ENCODE peak calls at places on chromosomes 2 and 18, in four cellular contexts. One of them, this sample, is unnamed.

GRCh38 chr2:153163055-153163454 is 315.5 kb downstream of the RPRM start:
- DNase-seq in A549: no peak
- DNase-seq in GM12878: no peak
- DNase-seq in HepG2: peak
- DNase-seq in this sample: peak

GRCh38 chr18:40452599-40452998 is 1502.4 kb upstream of the PIK3C3 start:
- DNase-seq in A549: no peak
- DNase-seq in GM12878: no peak
- DNase-seq in HepG2: no peak
- DNase-seq in this sample: no peak

GRCh38 chr18:27400001-27400400 is 214.9 kb upstream of the CHST9 start:
- DNase-seq in A549: no peak
- DNase-seq in GM12878: no peak
- DNase-seq in HepG2: no peak
- DNase-seq in this sample: no peak

GRCh38 chr18:50057009-50057408 is 137.9 kb downstream of the MYO5B start:
- DNase-seq in A549: no peak
- DNase-seq in GM12878: no peak
- DNase-seq in HepG2: peak
- DNase-seq in this sample: no peak

GRCh38 chr18:76055025-76055424 is 440.0 kb downstream of the ZNF516 start:
- DNase-seq in A549: no peak
- DNase-seq in GM12878: no peak
- DNase-seq in HepG2: no peak
- DNase-seq in this sample: no peak

GRCh38 chr2:1660656-1661650 is 83.4 kb downstream of the PXDN start:
- DNase-seq in A549: no peak
- DNase-seq in GM12878: no peak
- DNase-seq in HepG2: no peak
- DNase-seq in this sample: no peak

GRCh38 chr2:226898925-226899324 is 63.1 kb downstream of the RHBDD1 start:
- DNase-seq in A549: no peak
- DNase-seq in GM12878: no peak
- DNase-seq in HepG2: no peak
- DNase-seq in this sample: no peak

GRCh38 chr2:238864207-238865014 is 16.5 kb downstream of the TWIST2 start:
- DNase-seq in A549: peak
- DNase-seq in GM12878: no peak
- DNase-seq in HepG2: peak
- DNase-seq in this sample: no peak

GRCh38 chr18:78739843-78740677 is 239.6 kb upstream of the SALL3 start:
- DNase-seq in A549: no peak
- DNase-seq in GM12878: no peak
- DNase-seq in HepG2: no peak
- DNase-seq in this sample: no peak

GRCh38 chr18:46152436-46152807 is 48.2 kb downstream of the HAUS1 start:
- DNase-seq in A549: no peak
- DNase-seq in GM12878: no peak
- DNase-seq in HepG2: no peak
- DNase-seq in this sample: no peak

GRCh38 chr2:96970248-96970875 is 16.0 kb downstream of the FAM178B start:
- DNase-seq in A549: no peak
- DNase-seq in GM12878: no peak
- DNase-seq in HepG2: no peak
- DNase-seq in this sample: no peak

GRCh38 chr2:187336332-187336731 is 111.7 kb downstream of the CALCRL start:
- DNase-seq in A549: no peak
- DNase-seq in GM12878: no peak
- DNase-seq in HepG2: no peak
- DNase-seq in this sample: no peak

GRCh38 chr2:144010096-144010495 is 509.8 kb downstream of the ZEB2 start:
- DNase-seq in A549: no peak
- DNase-seq in GM12878: no peak
- DNase-seq in HepG2: no peak
- DNase-seq in this sample: no peak

GRCh38 chr2:58757971-58758370 is 516.8 kb upstream of the FANCL start:
- DNase-seq in A549: no peak
- DNase-seq in GM12878: no peak
- DNase-seq in HepG2: no peak
- DNase-seq in this sample: peak

GRCh38 chr2:179422037-179422643 is 157.5 kb upstream of the SESTD1 start:
- DNase-seq in A549: peak
- DNase-seq in GM12878: no peak
- DNase-seq in HepG2: peak
- DNase-seq in this sample: peak

GRCh38 chr2:217713395-217714267 is 289.2 kb downstream of the TNS1 start:
- DNase-seq in A549: peak
- DNase-seq in GM12878: no peak
- DNase-seq in HepG2: peak
- DNase-seq in this sample: peak

GRCh38 chr2:96873651-96874096 is 3.8 kb upstream of the SEMA4C start:
- DNase-seq in A549: no peak
- DNase-seq in GM12878: no peak
- DNase-seq in HepG2: no peak
- DNase-seq in this sample: peak

GRCh38 chr2:100744589-100744988 is 75.3 kb upstream of the NPAS2 start:
- DNase-seq in A549: no peak
- DNase-seq in GM12878: no peak
- DNase-seq in HepG2: peak
- DNase-seq in this sample: no peak

GRCh38 chr2:80073134-80073561 is 231.4 kb downstream of the LRRTM1 start:
- DNase-seq in A549: peak
- DNase-seq in GM12878: peak
- DNase-seq in HepG2: peak
- DNase-seq in this sample: peak

GRCh38 chr2:1681323-1682310 is 62.7 kb downstream of the PXDN start:
- DNase-seq in A549: no peak
- DNase-seq in GM12878: no peak
- DNase-seq in HepG2: no peak
- DNase-seq in this sample: no peak

GRCh38 chr2:228065686-228066085 is 115.8 kb downstream of the SPHKAP start:
- DNase-seq in A549: no peak
- DNase-seq in GM12878: no peak
- DNase-seq in HepG2: no peak
- DNase-seq in this sample: no peak

GRCh38 chr2:84862006-84862405 is 18.9 kb downstream of the TRABD2A start:
- DNase-seq in A549: no peak
- DNase-seq in GM12878: no peak
- DNase-seq in HepG2: no peak
- DNase-seq in this sample: no peak

GRCh38 chr2:224523626-224524577 is 61.3 kb downstream of the CUL3 start:
- DNase-seq in A549: no peak
- DNase-seq in GM12878: no peak
- DNase-seq in HepG2: no peak
- DNase-seq in this sample: no peak
- TF ChIP-seq KDM1A in A549: no peak
- TF ChIP-seq KDM1A in GM12878: no peak
- TF ChIP-seq KDM1A in HepG2: no peak
- TF ChIP-seq KDM1A in this sample: no peak

GRCh38 chr2:156343096-156343939 is 10.8 kb upstream of the NR4A2 start:
- DNase-seq in A549: no peak
- DNase-seq in GM12878: no peak
- DNase-seq in HepG2: no peak
- DNase-seq in this sample: peak

GRCh38 chr2:156340818-156341481 is 8.4 kb upstream of the NR4A2 start:
- DNase-seq in A549: no peak
- DNase-seq in GM12878: no peak
- DNase-seq in HepG2: no peak
- DNase-seq in this sample: no peak

GRCh38 chr2:156343940-156344301 is 11.4 kb upstream of the NR4A2 start:
- DNase-seq in A549: no peak
- DNase-seq in GM12878: no peak
- DNase-seq in HepG2: no peak
- DNase-seq in this sample: peak

GRCh38 chr2:156341482-156342251 is 9.1 kb upstream of the NR4A2 start:
- DNase-seq in A549: peak
- DNase-seq in GM12878: peak
- DNase-seq in HepG2: peak
- DNase-seq in this sample: peak

GRCh38 chr2:156342252-156343095 is 10.0 kb upstream of the NR4A2 start:
- DNase-seq in A549: peak
- DNase-seq in GM12878: no peak
- DNase-seq in HepG2: peak
- DNase-seq in this sample: peak
- TF ChIP-seq JUNB in A549: no peak
- TF ChIP-seq JUNB in GM12878: no peak
- TF ChIP-seq JUNB in HepG2: no peak
- TF ChIP-seq JUNB in this sample: peak

GRCh38 chr2:65782996-65783650 is 350.7 kb upstream of the SPRED2 start:
- DNase-seq in A549: no peak
- DNase-seq in GM12878: no peak
- DNase-seq in HepG2: no peak
- DNase-seq in this sample: no peak
- TF ChIP-seq KDM1A in A549: no peak
- TF ChIP-seq KDM1A in GM12878: no peak
- TF ChIP-seq KDM1A in HepG2: no peak
- TF ChIP-seq KDM1A in this sample: no peak

GRCh38 chr2:216679658-216680024 is 15.7 kb downstream of the IGFBP5 start:
- DNase-seq in A549: no peak
- DNase-seq in GM12878: no peak
- DNase-seq in HepG2: no peak
- DNase-seq in this sample: no peak
- TF ChIP-seq JUNB in A549: no peak
- TF ChIP-seq JUNB in GM12878: no peak
- TF ChIP-seq JUNB in HepG2: no peak
- TF ChIP-seq JUNB in this sample: no peak

GRCh38 chr2:70983506-70984227 is 5.2 kb downstream of the ANKRD53 start:
- DNase-seq in A549: no peak
- DNase-seq in GM12878: no peak
- DNase-seq in HepG2: no peak
- DNase-seq in this sample: no peak

GRCh38 chr2:70981421-70981820 is 3.0 kb downstream of the ANKRD53 start:
- DNase-seq in A549: no peak
- DNase-seq in GM12878: no peak
- DNase-seq in HepG2: no peak
- DNase-seq in this sample: no peak

GRCh38 chr2:70984228-70984575 is 5.8 kb downstream of the ANKRD53 start:
- DNase-seq in A549: no peak
- DNase-seq in GM12878: no peak
- DNase-seq in HepG2: no peak
- DNase-seq in this sample: no peak

GRCh38 chr2:70981866-70982810 is 3.7 kb downstream of the ANKRD53 start:
- DNase-seq in A549: no peak
- DNase-seq in GM12878: no peak
- DNase-seq in HepG2: no peak
- DNase-seq in this sample: no peak

GRCh38 chr2:70982971-70983370 is 4.5 kb downstream of the ANKRD53 start:
- DNase-seq in A549: no peak
- DNase-seq in GM12878: no peak
- DNase-seq in HepG2: no peak
- DNase-seq in this sample: no peak
- TF ChIP-seq KDM1A in A549: no peak
- TF ChIP-seq KDM1A in GM12878: no peak
- TF ChIP-seq KDM1A in HepG2: no peak
- TF ChIP-seq KDM1A in this sample: no peak

GRCh38 chr2:137167651-137168050 is 402.3 kb downstream of the THSD7B start:
- DNase-seq in A549: no peak
- DNase-seq in GM12878: no peak
- DNase-seq in HepG2: no peak
- DNase-seq in this sample: no peak

GRCh38 chr2:137168564-137168963 is 403.2 kb downstream of the THSD7B start:
- DNase-seq in A549: no peak
- DNase-seq in GM12878: no peak
- DNase-seq in HepG2: no peak
- DNase-seq in this sample: no peak

GRCh38 chr2:137172162-137172561 is 406.8 kb downstream of the THSD7B start:
- DNase-seq in A549: no peak
- DNase-seq in GM12878: no peak
- DNase-seq in HepG2: peak
- DNase-seq in this sample: no peak

GRCh38 chr2:137178955-137179377 is 413.6 kb downstream of the THSD7B start:
- DNase-seq in A549: no peak
- DNase-seq in GM12878: peak
- DNase-seq in HepG2: no peak
- DNase-seq in this sample: no peak

GRCh38 chr2:137173514-137173913 is 408.2 kb downstream of the THSD7B start:
- DNase-seq in A549: no peak
- DNase-seq in GM12878: peak
- DNase-seq in HepG2: peak
- DNase-seq in this sample: no peak
- TF ChIP-seq JUNB in A549: no peak
- TF ChIP-seq JUNB in GM12878: peak
- TF ChIP-seq JUNB in HepG2: no peak
- TF ChIP-seq JUNB in this sample: no peak